ENCODE peak calls at places on chromosomes 5 and 9, in four cellular contexts. S is ovary, U is cardiac fibroblast, Q is OCI-LY7. R is an unnamed sample.

GRCh38 chr5:113218200-113218599 is 216.6 kb downstream of the TSSK1B start:
- DNase-seq in S (no peak), U (no peak), Q (no peak), R (no peak)

GRCh38 chr9:88775037-88775471 is 216.2 kb upstream of the S1PR3 start:
- DNase-seq in S (peak; percentile 57), U (peak; percentile 96), Q (no peak), R (peak; percentile 98)

GRCh38 chr9:132061526-132061925 is 18.1 kb downstream of the MED27 start:
- DNase-seq in S (no peak), U (no peak), Q (no peak), R (no peak)

GRCh38 chr9:69097053-69097452 is 61.5 kb downstream of the FXN start:
- DNase-seq in S (no peak), U (peak; percentile 45), Q (no peak), R (peak; percentile 88)

GRCh38 chr9:15606667-15607472 is 54.0 kb downstream of the CCDC171 start:
- DNase-seq in S (no peak), U (peak; percentile 59), Q (peak; percentile 70), R (peak; percentile 61)

GRCh38 chr9:79588488-79588887 is 16.7 kb downstream of the TLE4 start:
- DNase-seq in S (no peak), U (no peak), Q (no peak), R (no peak)

GRCh38 chr9:33138768-33139167 is 28.4 kb downstream of the B4GALT1 start:
- DNase-seq in S (no peak), U (no peak), Q (no peak), R (no peak)

GRCh38 chr9:126642009-126642744 is 28.4 kb downstream of the LMX1B start:
- DNase-seq in S (no peak), U (no peak), Q (no peak), R (no peak)

GRCh38 chr9:136890661-136891060 is 4.3 kb downstream of the TRAF2 start:
- DNase-seq in S (no peak), U (no peak), Q (no peak), R (no peak)

GRCh38 chr9:33517373-33517772 is 6.7 kb upstream of the ANKRD18B start:
- DNase-seq in S (no peak), U (peak; percentile 68), Q (peak; percentile 33), R (peak; percentile 61)

GRCh38 chr9:72297516-72297915 is 67.5 kb downstream of the ZFAND5 start:
- DNase-seq in S (no peak), U (no peak), Q (no peak), R (no peak)

GRCh38 chr5:4142842-4143241 is 547.2 kb downstream of the IRX1 start:
- DNase-seq in S (no peak), U (no peak), Q (no peak), R (no peak)

DNA sequence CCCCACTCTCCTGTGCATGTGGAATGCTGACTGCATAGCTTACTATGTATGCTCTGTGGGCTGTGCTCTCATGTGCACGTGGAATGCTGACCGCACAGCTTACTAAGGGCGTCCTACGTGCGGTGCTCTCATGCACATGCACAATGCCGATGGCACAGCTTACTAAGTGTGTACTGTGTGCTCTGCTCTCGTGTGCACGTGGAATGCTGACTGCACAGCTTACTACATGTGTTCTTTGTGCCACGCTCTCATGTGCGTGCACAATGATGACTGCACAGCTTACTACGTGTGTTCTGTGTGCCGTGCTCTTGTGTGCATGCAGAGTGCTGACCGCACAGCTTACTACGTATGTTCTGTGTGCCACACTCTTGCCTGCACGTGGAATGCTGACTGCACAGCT is 549.0 kb downstream of the IRX1 start:
- DNase-seq in S (no peak), U (no peak), Q (no peak), R (no peak)
- TF ChIP-seq CTCF in S (no peak), U (no peak), Q (no peak), R (no peak)

GRCh38 chr5:141782991-141783598 is 95.1 kb downstream of the PCDH1 start:
- DNase-seq in S (no peak), U (no peak), Q (no peak), R (no peak)

GRCh38 chr5:141785667-141786066 is 92.5 kb downstream of the PCDH1 start:
- DNase-seq in S (no peak), U (no peak), Q (no peak), R (no peak)

GRCh38 chr5:141783599-141784296 is 94.5 kb downstream of the PCDH1 start:
- DNase-seq in S (no peak), U (no peak), Q (no peak), R (no peak)

GRCh38 chr5:141786700-141787099 is 91.5 kb downstream of the PCDH1 start:
- DNase-seq in S (no peak), U (no peak), Q (no peak), R (no peak)

DNA sequence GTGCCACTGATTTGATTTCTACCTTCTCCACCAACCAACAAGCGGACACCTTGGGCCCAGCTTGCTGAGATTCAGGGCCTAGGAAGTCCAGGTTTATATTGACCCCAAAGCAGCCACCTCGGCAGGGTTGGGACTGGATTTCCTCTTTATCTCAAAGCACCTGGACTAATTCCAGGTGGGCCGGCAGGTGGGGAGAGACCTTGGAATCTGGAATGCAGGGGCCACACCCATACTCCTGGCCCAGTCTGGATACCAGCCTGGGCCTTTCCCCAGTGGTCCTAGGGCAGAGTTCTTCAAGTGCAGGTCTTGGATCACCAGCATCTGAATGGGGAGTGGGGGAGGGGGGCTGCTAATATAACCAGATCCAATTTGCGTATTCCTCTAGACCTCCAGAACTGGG is 93.1 kb downstream of the PCDH1 start:
- DNase-seq in S (no peak), U (no peak), Q (no peak), R (no peak)
- H3K4me3 ChIP-seq in S (no peak overlapping the region), U (no peak overlapping the region), Q (no peak overlapping the region), R (no peak overlapping the region)

GRCh38 chr5:134003064-134003956 is 1.5 kb downstream of the VDAC1 start:
- DNase-seq in S (no peak), U (no peak), Q (no peak), R (no peak)

GRCh38 chr5:134005415-134006118 is 792 bp upstream of the VDAC1 start:
- DNase-seq in S (peak; percentile 42), U (peak; percentile 26), Q (no peak), R (no peak)

GRCh38 chr5:134003957-134004625 is 684 bp downstream of the VDAC1 start:
- DNase-seq in S (peak; percentile 64), U (peak; percentile 60), Q (peak; percentile 65), R (peak; percentile 57)

GRCh38 chr5:134006119-134006514 is 1.3 kb upstream of the VDAC1 start:
- DNase-seq in S (no peak), U (no peak), Q (no peak), R (no peak)

GRCh38 chr5:134004626-134005414 is at the start of gene VDAC1:
- DNase-seq in S (peak; percentile 81), U (peak; percentile 92), Q (peak; percentile 82), R (peak; percentile 91)
- TF ChIP-seq CTCF in S (peak; percentile 29), U (no peak), Q (no peak), R (no peak)

DNA sequence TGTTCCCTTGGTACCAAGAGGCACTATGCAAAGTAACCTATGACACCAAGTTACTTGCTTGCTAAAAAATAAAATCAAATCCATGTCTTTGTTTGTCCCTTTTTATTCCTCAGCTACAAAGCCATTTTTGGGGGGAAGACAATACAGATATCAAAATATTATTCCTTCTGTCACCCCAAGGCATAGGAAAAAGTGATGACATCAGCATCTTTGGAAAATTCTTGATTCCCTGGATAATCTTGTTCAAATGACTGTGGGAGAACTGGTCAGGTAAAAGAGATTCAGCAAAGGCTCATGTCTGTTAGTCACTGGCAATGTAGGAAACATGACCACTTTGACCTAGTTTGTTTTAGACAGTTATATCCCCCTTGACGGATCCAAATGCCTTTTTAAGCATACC is 373.1 kb downstream of the MAT2B start:
- DNase-seq in S (no peak), U (no peak), Q (no peak), R (no peak)
- H3K4me3 ChIP-seq in S (no peak overlapping the region), U (no peak overlapping the region), Q (no peak overlapping the region), R (no peak overlapping the region)

GRCh38 chr9:22446950-22447606 is 454 bp downstream of the DMRTA1 start:
- DNase-seq in S (no peak), U (peak; percentile 24), Q (no peak), R (peak; percentile 33)
- TF ChIP-seq CTCF in S (no peak), U (no peak), Q (no peak), R (no peak)

DNA sequence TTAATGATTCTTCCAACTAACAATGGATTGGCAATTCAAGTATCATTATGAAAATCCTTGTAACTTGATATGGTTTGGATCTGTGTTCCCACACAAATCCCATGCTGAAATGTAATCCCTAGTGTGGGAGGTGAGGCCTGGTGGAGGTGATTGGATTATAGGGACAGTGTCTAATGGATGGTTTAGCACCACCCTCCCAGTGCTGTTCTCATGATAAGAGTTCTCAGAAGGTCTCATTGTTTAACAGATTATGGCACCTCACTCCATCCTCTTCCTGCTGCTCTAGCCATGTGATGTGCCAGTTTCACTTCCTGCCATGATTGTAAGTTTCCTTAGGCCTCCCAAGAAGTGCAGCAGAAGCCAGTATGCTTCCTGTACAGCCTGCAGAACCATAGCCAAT is 1116.2 kb upstream of the EDIL3 start:
- DNase-seq in S (no peak), U (no peak), Q (no peak), R (no peak)
- H3K4me3 ChIP-seq in S (no peak overlapping the region), U (no peak overlapping the region), Q (no peak overlapping the region), R (no peak overlapping the region)

DNA sequence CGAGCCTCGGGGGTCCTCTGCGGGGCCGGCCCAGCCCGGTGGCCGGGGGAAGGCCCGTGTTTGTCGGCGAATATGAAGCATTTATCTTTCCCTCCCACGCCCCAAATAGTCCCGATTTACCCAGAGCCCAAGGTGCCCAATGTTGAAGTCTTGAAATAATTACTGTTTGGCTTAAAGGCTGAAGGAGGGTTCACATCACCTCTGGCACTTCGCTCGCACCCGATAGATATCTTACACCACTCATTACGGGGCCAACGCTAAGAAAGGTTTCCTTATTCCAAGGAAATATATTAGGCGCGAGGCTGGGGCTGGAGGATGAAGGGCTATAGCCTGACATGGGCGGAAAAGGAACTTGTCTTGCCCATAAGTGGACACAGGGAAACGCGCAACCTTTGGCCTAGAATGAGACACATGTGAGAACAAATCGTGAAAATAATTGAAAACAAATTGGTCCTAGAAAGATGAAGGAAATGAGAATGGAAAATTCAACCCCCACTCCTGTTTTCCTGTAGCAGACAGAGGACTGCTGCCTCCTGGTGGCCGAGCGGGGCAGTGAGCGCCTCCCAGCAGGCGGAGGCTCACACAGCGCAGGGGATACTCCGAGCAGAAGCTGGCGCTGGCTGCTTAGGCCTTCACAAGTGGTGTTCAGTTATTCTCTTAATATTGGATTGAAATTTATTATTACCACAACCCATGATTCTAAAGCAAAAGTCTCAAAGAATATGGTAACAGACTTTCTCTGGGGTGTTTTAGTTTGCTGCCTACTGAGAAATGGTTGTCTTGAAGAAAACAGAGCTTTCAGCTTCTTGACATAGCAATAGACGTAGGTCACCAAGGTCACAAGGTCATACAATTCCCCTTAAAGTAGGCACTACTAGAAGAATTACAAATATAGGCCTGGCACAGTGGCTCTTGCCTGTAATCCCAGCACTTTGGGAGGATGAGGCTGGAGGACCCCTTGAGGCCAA is 7.9 kb downstream of the CCL21 start:
- DNase-seq in S (peak; percentile 88), U (peak; percentile 92), Q (peak; percentile 61), R (peak; percentile 88)
- TF ChIP-seq CTCF in S (peak; percentile 88), U (peak; percentile 100), Q (peak; percentile 98), R (peak; percentile 99)